ENCODE peak calls at places on chromosomes 3 and 15, in nine cellular contexts. One of them, this sample, is unnamed.

GRCh38 chr3:172987268-172987667 is 153.8 kb downstream of the SPATA16 start:
- DNase-seq in brain microvascular endothelial cell: no peak
- DNase-seq in IMR-90: no peak
- DNase-seq in retinal pigment epithelial cell: no peak
- DNase-seq in GM12878: no peak
- DNase-seq in transverse colon: no peak
- DNase-seq in gastrocnemius medialis: no peak
- DNase-seq in AG09309: no peak
- DNase-seq in DND-41: no peak
- DNase-seq in this sample: no peak

GRCh38 chr3:113514265-113514769 is 639 bp downstream of the SPICE1 start:
- DNase-seq in GM12878: no peak
- DNase-seq in AG09309: no peak
- DNase-seq in gastrocnemius medialis: no peak
- DNase-seq in DND-41: no peak
- DNase-seq in transverse colon: no peak
- DNase-seq in brain microvascular endothelial cell: no peak
- DNase-seq in IMR-90: peak
- DNase-seq in retinal pigment epithelial cell: no peak
- DNase-seq in this sample: no peak

GRCh38 chr15:51212239-51212638 is 117.5 kb upstream of the TNFAIP8L3 start:
- DNase-seq in retinal pigment epithelial cell: no peak
- DNase-seq in AG09309: no peak
- DNase-seq in gastrocnemius medialis: no peak
- DNase-seq in IMR-90: no peak
- DNase-seq in DND-41: no peak
- DNase-seq in transverse colon: no peak
- DNase-seq in brain microvascular endothelial cell: no peak
- DNase-seq in GM12878: no peak
- DNase-seq in this sample: no peak

GRCh38 chr3:10504161-10505049 is 981 bp downstream of the ATP2B2 start:
- DNase-seq in AG09309: no peak
- DNase-seq in retinal pigment epithelial cell: no peak
- DNase-seq in DND-41: no peak
- DNase-seq in IMR-90: no peak
- DNase-seq in GM12878: no peak
- DNase-seq in brain microvascular endothelial cell: no peak
- DNase-seq in transverse colon: no peak
- DNase-seq in gastrocnemius medialis: no peak
- DNase-seq in this sample: no peak

GRCh38 chr3:143158549-143158988 is 39.0 kb downstream of the CHST2 start:
- DNase-seq in transverse colon: no peak
- DNase-seq in IMR-90: peak
- DNase-seq in GM12878: peak
- DNase-seq in DND-41: no peak
- DNase-seq in gastrocnemius medialis: peak
- DNase-seq in AG09309: peak
- DNase-seq in brain microvascular endothelial cell: no peak
- DNase-seq in retinal pigment epithelial cell: no peak
- DNase-seq in this sample: no peak

GRCh38 chr3:11606090-11606784 is 37.5 kb downstream of the VGLL4 start:
- DNase-seq in AG09309: no peak
- DNase-seq in DND-41: no peak
- DNase-seq in transverse colon: no peak
- DNase-seq in brain microvascular endothelial cell: no peak
- DNase-seq in GM12878: no peak
- DNase-seq in gastrocnemius medialis: no peak
- DNase-seq in IMR-90: no peak
- DNase-seq in retinal pigment epithelial cell: no peak
- DNase-seq in this sample: no peak

GRCh38 chr3:11847607-11848006 is 922 bp upstream of the TAMM41 start:
- DNase-seq in GM12878: no peak
- DNase-seq in AG09309: no peak
- DNase-seq in retinal pigment epithelial cell: no peak
- DNase-seq in IMR-90: no peak
- DNase-seq in brain microvascular endothelial cell: no peak
- DNase-seq in transverse colon: no peak
- DNase-seq in gastrocnemius medialis: no peak
- DNase-seq in DND-41: no peak
- DNase-seq in this sample: no peak

GRCh38 chr3:122239112-122239511 is 55.6 kb downstream of the CASR start:
- DNase-seq in IMR-90: no peak
- DNase-seq in GM12878: no peak
- DNase-seq in transverse colon: no peak
- DNase-seq in brain microvascular endothelial cell: no peak
- DNase-seq in gastrocnemius medialis: no peak
- DNase-seq in DND-41: no peak
- DNase-seq in retinal pigment epithelial cell: no peak
- DNase-seq in AG09309: no peak
- DNase-seq in this sample: no peak

GRCh38 chr3:160378331-160379109 is 20.5 kb downstream of the IFT80 start:
- DNase-seq in retinal pigment epithelial cell: no peak
- DNase-seq in brain microvascular endothelial cell: peak
- DNase-seq in DND-41: no peak
- DNase-seq in gastrocnemius medialis: no peak
- DNase-seq in transverse colon: no peak
- DNase-seq in IMR-90: no peak
- DNase-seq in AG09309: no peak
- DNase-seq in GM12878: no peak
- DNase-seq in this sample: no peak

GRCh38 chr3:105062853-105063252 is 303.9 kb upstream of the ALCAM start:
- DNase-seq in AG09309: no peak
- DNase-seq in GM12878: no peak
- DNase-seq in IMR-90: peak
- DNase-seq in DND-41: no peak
- DNase-seq in brain microvascular endothelial cell: no peak
- DNase-seq in transverse colon: no peak
- DNase-seq in gastrocnemius medialis: no peak
- DNase-seq in retinal pigment epithelial cell: no peak
- DNase-seq in this sample: no peak

GRCh38 chr15:101625980-101626379 is 26.2 kb downstream of the TM2D3 start:
- DNase-seq in DND-41: no peak
- DNase-seq in retinal pigment epithelial cell: no peak
- DNase-seq in brain microvascular endothelial cell: no peak
- DNase-seq in IMR-90: peak
- DNase-seq in GM12878: no peak
- DNase-seq in gastrocnemius medialis: no peak
- DNase-seq in AG09309: no peak
- DNase-seq in transverse colon: no peak
- DNase-seq in this sample: no peak

GRCh38 chr3:167305340-167305739 is 74.8 kb downstream of the ZBBX start:
- DNase-seq in brain microvascular endothelial cell: no peak
- DNase-seq in gastrocnemius medialis: no peak
- DNase-seq in transverse colon: no peak
- DNase-seq in GM12878: no peak
- DNase-seq in retinal pigment epithelial cell: peak
- DNase-seq in IMR-90: no peak
- DNase-seq in DND-41: no peak
- DNase-seq in AG09309: no peak
- DNase-seq in this sample: no peak

GRCh38 chr3:106829206-106829605 is 548.0 kb upstream of the CCDC54 start:
- DNase-seq in gastrocnemius medialis: no peak
- DNase-seq in transverse colon: no peak
- DNase-seq in AG09309: no peak
- DNase-seq in DND-41: no peak
- DNase-seq in GM12878: no peak
- DNase-seq in IMR-90: peak
- DNase-seq in brain microvascular endothelial cell: no peak
- DNase-seq in retinal pigment epithelial cell: no peak
- DNase-seq in this sample: no peak

GRCh38 chr3:44993471-44994205 is 17.6 kb downstream of the EXOSC7 start:
- DNase-seq in GM12878: no peak
- DNase-seq in transverse colon: no peak
- DNase-seq in DND-41: no peak
- DNase-seq in IMR-90: peak
- DNase-seq in gastrocnemius medialis: no peak
- DNase-seq in brain microvascular endothelial cell: peak
- DNase-seq in AG09309: no peak
- DNase-seq in retinal pigment epithelial cell: no peak
- DNase-seq in this sample: no peak

GRCh38 chr3:45167011-45167911 is 21.1 kb upstream of the CDCP1 start:
- DNase-seq in retinal pigment epithelial cell: peak
- DNase-seq in gastrocnemius medialis: peak
- DNase-seq in AG09309: peak
- DNase-seq in DND-41: peak
- DNase-seq in brain microvascular endothelial cell: peak
- DNase-seq in transverse colon: peak
- DNase-seq in IMR-90: peak
- DNase-seq in GM12878: no peak
- DNase-seq in this sample: peak

GRCh38 chr3:182980204-182981037 is at the start of gene DCUN1D1:
- DNase-seq in brain microvascular endothelial cell: peak
- DNase-seq in AG09309: no peak
- DNase-seq in transverse colon: peak
- DNase-seq in gastrocnemius medialis: peak
- DNase-seq in DND-41: peak
- DNase-seq in retinal pigment epithelial cell: peak
- DNase-seq in GM12878: peak
- DNase-seq in IMR-90: peak
- DNase-seq in this sample: peak

GRCh38 chr3:124174910-124175874 is 183.3 kb upstream of the ROPN1 start:
- DNase-seq in IMR-90: no peak
- DNase-seq in DND-41: no peak
- DNase-seq in transverse colon: no peak
- DNase-seq in AG09309: no peak
- DNase-seq in brain microvascular endothelial cell: no peak
- DNase-seq in retinal pigment epithelial cell: no peak
- DNase-seq in gastrocnemius medialis: no peak
- DNase-seq in GM12878: no peak
- DNase-seq in this sample: no peak

GRCh38 chr3:127970966-127971592 is 56.0 kb downstream of the KBTBD12 start:
- DNase-seq in transverse colon: peak
- DNase-seq in brain microvascular endothelial cell: peak
- DNase-seq in GM12878: peak
- DNase-seq in IMR-90: peak
- DNase-seq in AG09309: no peak
- DNase-seq in DND-41: peak
- DNase-seq in gastrocnemius medialis: no peak
- DNase-seq in retinal pigment epithelial cell: no peak
- DNase-seq in this sample: no peak

GRCh38 chr3:47016934-47017435 is 37.5 kb downstream of the NBEAL2 start:
- DNase-seq in IMR-90: peak
- DNase-seq in GM12878: peak
- DNase-seq in DND-41: peak
- DNase-seq in retinal pigment epithelial cell: peak
- DNase-seq in gastrocnemius medialis: no peak
- DNase-seq in AG09309: peak
- DNase-seq in brain microvascular endothelial cell: peak
- DNase-seq in transverse colon: no peak
- DNase-seq in this sample: no peak
- H3K4me3 ChIP-seq in IMR-90: no peak
- H3K4me3 ChIP-seq in GM12878: no peak
- H3K4me3 ChIP-seq in DND-41: no peak
- H3K4me3 ChIP-seq in retinal pigment epithelial cell: no peak
- H3K4me3 ChIP-seq in gastrocnemius medialis: no peak
- H3K4me3 ChIP-seq in AG09309: no peak
- H3K4me3 ChIP-seq in brain microvascular endothelial cell: no peak
- H3K4me3 ChIP-seq in transverse colon: no peak
- H3K4me3 ChIP-seq in this sample: no peak

GRCh38 chr3:195260286-195260905 is 10.6 kb downstream of the XXYLT1 start:
- DNase-seq in gastrocnemius medialis: no peak
- DNase-seq in GM12878: no peak
- DNase-seq in transverse colon: peak
- DNase-seq in retinal pigment epithelial cell: no peak
- DNase-seq in DND-41: no peak
- DNase-seq in AG09309: no peak
- DNase-seq in brain microvascular endothelial cell: no peak
- DNase-seq in IMR-90: no peak
- DNase-seq in this sample: peak
- TF ChIP-seq CTCF in gastrocnemius medialis: peak
- TF ChIP-seq CTCF in GM12878: no peak
- TF ChIP-seq CTCF in transverse colon: no peak
- TF ChIP-seq CTCF in retinal pigment epithelial cell: no peak
- TF ChIP-seq CTCF in DND-41: no peak
- TF ChIP-seq CTCF in AG09309: no peak
- TF ChIP-seq CTCF in brain microvascular endothelial cell: no peak
- TF ChIP-seq CTCF in IMR-90: no peak
- TF ChIP-seq CTCF in this sample: no peak

GRCh38 chr15:49044761-49045571 is 1.3 kb downstream of the SECISBP2L start:
- DNase-seq in brain microvascular endothelial cell: no peak
- DNase-seq in DND-41: no peak
- DNase-seq in retinal pigment epithelial cell: no peak
- DNase-seq in GM12878: no peak
- DNase-seq in gastrocnemius medialis: no peak
- DNase-seq in AG09309: no peak
- DNase-seq in transverse colon: no peak
- DNase-seq in IMR-90: peak
- DNase-seq in this sample: no peak

GRCh38 chr15:49045691-49046112 is 544 bp downstream of the SECISBP2L start:
- DNase-seq in DND-41: peak
- DNase-seq in retinal pigment epithelial cell: peak
- DNase-seq in brain microvascular endothelial cell: peak
- DNase-seq in GM12878: peak
- DNase-seq in gastrocnemius medialis: no peak
- DNase-seq in IMR-90: peak
- DNase-seq in AG09309: no peak
- DNase-seq in transverse colon: no peak
- DNase-seq in this sample: peak

GRCh38 chr15:49042165-49042564 is 4.1 kb downstream of the SECISBP2L start:
- DNase-seq in AG09309: no peak
- DNase-seq in transverse colon: no peak
- DNase-seq in gastrocnemius medialis: no peak
- DNase-seq in DND-41: no peak
- DNase-seq in brain microvascular endothelial cell: no peak
- DNase-seq in GM12878: no peak
- DNase-seq in IMR-90: no peak
- DNase-seq in retinal pigment epithelial cell: no peak
- DNase-seq in this sample: no peak

GRCh38 chr15:49046113-49046883 is at the start of gene SECISBP2L:
- DNase-seq in gastrocnemius medialis: peak
- DNase-seq in IMR-90: peak
- DNase-seq in AG09309: peak
- DNase-seq in transverse colon: peak
- DNase-seq in retinal pigment epithelial cell: peak
- DNase-seq in DND-41: peak
- DNase-seq in brain microvascular endothelial cell: peak
- DNase-seq in GM12878: peak
- DNase-seq in this sample: peak

GRCh38 chr15:49044002-49044401 is 2.2 kb downstream of the SECISBP2L start:
- DNase-seq in GM12878: no peak
- DNase-seq in DND-41: no peak
- DNase-seq in brain microvascular endothelial cell: no peak
- DNase-seq in transverse colon: no peak
- DNase-seq in AG09309: no peak
- DNase-seq in gastrocnemius medialis: no peak
- DNase-seq in retinal pigment epithelial cell: no peak
- DNase-seq in IMR-90: no peak
- DNase-seq in this sample: no peak
- H3K4me3 ChIP-seq in GM12878: peak
- H3K4me3 ChIP-seq in DND-41: no peak
- H3K4me3 ChIP-seq in brain microvascular endothelial cell: peak
- H3K4me3 ChIP-seq in transverse colon: no peak
- H3K4me3 ChIP-seq in AG09309: no peak
- H3K4me3 ChIP-seq in gastrocnemius medialis: peak
- H3K4me3 ChIP-seq in retinal pigment epithelial cell: no peak
- H3K4me3 ChIP-seq in IMR-90: peak
- H3K4me3 ChIP-seq in this sample: no peak

DNA sequence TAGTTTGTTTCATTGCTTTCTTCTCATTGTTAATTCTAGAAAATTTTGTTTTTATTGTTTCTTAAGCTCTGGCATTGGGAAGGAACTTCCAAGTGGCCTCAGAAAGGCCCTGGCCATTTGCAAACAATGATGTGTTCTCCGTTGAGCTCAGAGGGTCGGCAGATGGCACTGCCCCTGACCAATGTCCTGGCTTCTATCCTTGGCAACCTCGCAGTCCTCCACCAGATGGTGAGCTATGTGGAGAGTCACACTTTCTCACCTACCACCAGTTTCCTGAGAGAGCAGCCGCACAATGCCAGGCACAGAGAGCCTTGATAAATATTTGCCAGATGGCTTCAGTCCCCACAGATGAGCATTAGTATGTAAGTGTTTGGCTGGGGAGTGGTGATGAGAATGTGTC is 343.7 kb downstream of the EPHB1 start:
- DNase-seq in retinal pigment epithelial cell: no peak
- DNase-seq in DND-41: no peak
- DNase-seq in transverse colon: no peak
- DNase-seq in GM12878: no peak
- DNase-seq in brain microvascular endothelial cell: no peak
- DNase-seq in gastrocnemius medialis: no peak
- DNase-seq in AG09309: no peak
- DNase-seq in IMR-90: no peak
- DNase-seq in this sample: no peak
- TF ChIP-seq CTCF in retinal pigment epithelial cell: no peak
- TF ChIP-seq CTCF in DND-41: no peak
- TF ChIP-seq CTCF in transverse colon: no peak
- TF ChIP-seq CTCF in GM12878: no peak
- TF ChIP-seq CTCF in brain microvascular endothelial cell: no peak
- TF ChIP-seq CTCF in gastrocnemius medialis: no peak
- TF ChIP-seq CTCF in AG09309: no peak
- TF ChIP-seq CTCF in IMR-90: no peak
- TF ChIP-seq CTCF in this sample: no peak